ENCODE peak calls at places on chromosomes 5 and 9, in nine cellular contexts. One of them, this sample, is unnamed.

GRCh38 chr5:10704949-10705621 is 55.9 kb downstream of the DAP start:
- DNase-seq in NCI-H2081: no peak
- DNase-seq in NCI-H1092: no peak
- DNase-seq in left colon: no peak
- DNase-seq in upper lobe of right lung: no peak
- DNase-seq in naive thymus-derived CD8-positive, alpha-beta T cell: no peak
- DNase-seq in HCT116: peak
- DNase-seq in choroid plexus epithelial cell: peak
- DNase-seq in GM23248: peak
- DNase-seq in this sample: peak

GRCh38 chr9:84950879-84951811 is 281.6 kb downstream of the NTRK2 start:
- DNase-seq in NCI-H2081: no peak
- DNase-seq in NCI-H1092: no peak
- DNase-seq in left colon: peak
- DNase-seq in upper lobe of right lung: no peak
- DNase-seq in naive thymus-derived CD8-positive, alpha-beta T cell: no peak
- DNase-seq in HCT116: no peak
- DNase-seq in choroid plexus epithelial cell: no peak
- DNase-seq in GM23248: no peak
- DNase-seq in this sample: no peak

GRCh38 chr5:111752426-111752965 is 4.5 kb downstream of the NREP start:
- DNase-seq in NCI-H2081: no peak
- DNase-seq in NCI-H1092: no peak
- DNase-seq in left colon: no peak
- DNase-seq in upper lobe of right lung: no peak
- DNase-seq in naive thymus-derived CD8-positive, alpha-beta T cell: no peak
- DNase-seq in HCT116: no peak
- DNase-seq in choroid plexus epithelial cell: no peak
- DNase-seq in GM23248: peak
- DNase-seq in this sample: no peak

GRCh38 chr9:127979333-127980055 is 1.3 kb downstream of the EEIG1 start:
- DNase-seq in NCI-H2081: peak
- DNase-seq in NCI-H1092: no peak
- DNase-seq in left colon: peak
- DNase-seq in upper lobe of right lung: peak
- DNase-seq in naive thymus-derived CD8-positive, alpha-beta T cell: no peak
- DNase-seq in HCT116: no peak
- DNase-seq in choroid plexus epithelial cell: peak
- DNase-seq in GM23248: peak
- DNase-seq in this sample: peak

GRCh38 chr9:7536310-7536939 is 263.2 kb downstream of the DMAC1 start:
- DNase-seq in NCI-H2081: peak
- DNase-seq in NCI-H1092: peak
- DNase-seq in left colon: peak
- DNase-seq in upper lobe of right lung: no peak
- DNase-seq in naive thymus-derived CD8-positive, alpha-beta T cell: no peak
- DNase-seq in HCT116: peak
- DNase-seq in choroid plexus epithelial cell: peak
- DNase-seq in GM23248: peak
- DNase-seq in this sample: peak

GRCh38 chr5:131563434-131564228 is 71.4 kb downstream of the RAPGEF6 start:
- DNase-seq in NCI-H2081: no peak
- DNase-seq in NCI-H1092: no peak
- DNase-seq in left colon: no peak
- DNase-seq in upper lobe of right lung: no peak
- DNase-seq in naive thymus-derived CD8-positive, alpha-beta T cell: no peak
- DNase-seq in HCT116: no peak
- DNase-seq in choroid plexus epithelial cell: no peak
- DNase-seq in GM23248: no peak
- DNase-seq in this sample: peak

GRCh38 chr9:33129251-33129885 is 37.8 kb downstream of the B4GALT1 start:
- DNase-seq in NCI-H2081: no peak
- DNase-seq in NCI-H1092: no peak
- DNase-seq in left colon: no peak
- DNase-seq in upper lobe of right lung: no peak
- DNase-seq in naive thymus-derived CD8-positive, alpha-beta T cell: no peak
- DNase-seq in HCT116: no peak
- DNase-seq in choroid plexus epithelial cell: no peak
- DNase-seq in GM23248: no peak
- DNase-seq in this sample: no peak

GRCh38 chr5:472076-472655 is 29.2 kb downstream of the EXOC3 start:
- DNase-seq in NCI-H2081: no peak
- DNase-seq in NCI-H1092: no peak
- DNase-seq in left colon: peak
- DNase-seq in upper lobe of right lung: peak
- DNase-seq in naive thymus-derived CD8-positive, alpha-beta T cell: no peak
- DNase-seq in HCT116: no peak
- DNase-seq in choroid plexus epithelial cell: peak
- DNase-seq in GM23248: peak
- DNase-seq in this sample: no peak

GRCh38 chr9:137804908-137805356 is 72.7 kb upstream of the CACNA1B start:
- DNase-seq in NCI-H2081: no peak
- DNase-seq in NCI-H1092: no peak
- DNase-seq in left colon: no peak
- DNase-seq in upper lobe of right lung: no peak
- DNase-seq in naive thymus-derived CD8-positive, alpha-beta T cell: no peak
- DNase-seq in HCT116: no peak
- DNase-seq in choroid plexus epithelial cell: no peak
- DNase-seq in GM23248: peak
- DNase-seq in this sample: no peak

GRCh38 chr9:125409217-125409636 is 147.6 kb downstream of the GAPVD1 start:
- DNase-seq in NCI-H2081: no peak
- DNase-seq in NCI-H1092: no peak
- DNase-seq in left colon: no peak
- DNase-seq in upper lobe of right lung: no peak
- DNase-seq in naive thymus-derived CD8-positive, alpha-beta T cell: no peak
- DNase-seq in HCT116: peak
- DNase-seq in choroid plexus epithelial cell: no peak
- DNase-seq in GM23248: peak
- DNase-seq in this sample: peak

GRCh38 chr5:159161361-159162214 is 47.8 kb downstream of the RNF145 start:
- DNase-seq in NCI-H2081: no peak
- DNase-seq in NCI-H1092: no peak
- DNase-seq in left colon: no peak
- DNase-seq in upper lobe of right lung: no peak
- DNase-seq in naive thymus-derived CD8-positive, alpha-beta T cell: no peak
- DNase-seq in HCT116: no peak
- DNase-seq in choroid plexus epithelial cell: peak
- DNase-seq in GM23248: peak
- DNase-seq in this sample: no peak

GRCh38 chr5:93078082-93079038 is 502.7 kb downstream of the NR2F1-AS1 start:
- DNase-seq in NCI-H2081: peak
- DNase-seq in NCI-H1092: no peak
- DNase-seq in left colon: no peak
- DNase-seq in upper lobe of right lung: no peak
- DNase-seq in naive thymus-derived CD8-positive, alpha-beta T cell: no peak
- DNase-seq in HCT116: peak
- DNase-seq in choroid plexus epithelial cell: peak
- DNase-seq in GM23248: peak
- DNase-seq in this sample: peak

GRCh38 chr5:113202904-113203716 is 226.5 kb downstream of the DCP2 start:
- DNase-seq in NCI-H2081: no peak
- DNase-seq in NCI-H1092: no peak
- DNase-seq in left colon: no peak
- DNase-seq in upper lobe of right lung: no peak
- DNase-seq in naive thymus-derived CD8-positive, alpha-beta T cell: no peak
- DNase-seq in HCT116: peak
- DNase-seq in choroid plexus epithelial cell: peak
- DNase-seq in GM23248: peak
- DNase-seq in this sample: peak

GRCh38 chr5:156191547-156191946 is 135.4 kb upstream of the SGCD start:
- DNase-seq in NCI-H2081: no peak
- DNase-seq in NCI-H1092: no peak
- DNase-seq in left colon: no peak
- DNase-seq in upper lobe of right lung: no peak
- DNase-seq in naive thymus-derived CD8-positive, alpha-beta T cell: no peak
- DNase-seq in HCT116: no peak
- DNase-seq in choroid plexus epithelial cell: no peak
- DNase-seq in GM23248: no peak
- DNase-seq in this sample: peak

GRCh38 chr9:69265891-69266290 is 59.1 kb upstream of the ENTREP1 start:
- DNase-seq in NCI-H2081: no peak
- DNase-seq in NCI-H1092: no peak
- DNase-seq in left colon: no peak
- DNase-seq in upper lobe of right lung: no peak
- DNase-seq in naive thymus-derived CD8-positive, alpha-beta T cell: no peak
- DNase-seq in HCT116: no peak
- DNase-seq in choroid plexus epithelial cell: no peak
- DNase-seq in GM23248: peak
- DNase-seq in this sample: peak

GRCh38 chr5:122137702-122138101 is 8.4 kb downstream of the ZNF474 start:
- DNase-seq in NCI-H2081: no peak
- DNase-seq in NCI-H1092: no peak
- DNase-seq in left colon: no peak
- DNase-seq in upper lobe of right lung: no peak
- DNase-seq in naive thymus-derived CD8-positive, alpha-beta T cell: no peak
- DNase-seq in HCT116: no peak
- DNase-seq in choroid plexus epithelial cell: no peak
- DNase-seq in GM23248: no peak
- DNase-seq in this sample: no peak

GRCh38 chr5:5360878-5361520 is 61.5 kb upstream of the ICE1 start:
- DNase-seq in NCI-H2081: no peak
- DNase-seq in NCI-H1092: no peak
- DNase-seq in left colon: no peak
- DNase-seq in upper lobe of right lung: no peak
- DNase-seq in naive thymus-derived CD8-positive, alpha-beta T cell: no peak
- DNase-seq in HCT116: no peak
- DNase-seq in choroid plexus epithelial cell: no peak
- DNase-seq in GM23248: no peak
- DNase-seq in this sample: no peak

This sample was measured in mesendoderm.